ENCODE peak calls at places on chromosomes 13 and 19, in seven cellular contexts. One of them, this sample, is unnamed.

GRCh38 chr19:40512473-40513344 is 45.9 kb downstream of the SPTBN4 start:
- DNase-seq in AG04450: no peak
- DNase-seq in ovary: no peak
- DNase-seq in RWPE1: no peak
- DNase-seq in neuronal stem cell: peak
- DNase-seq in tibial nerve: no peak
- DNase-seq in astrocyte: no peak
- DNase-seq in this sample: no peak

GRCh38 chr13:35646061-35646774 is 169.7 kb upstream of the MAB21L1 start:
- DNase-seq in RWPE1: no peak
- DNase-seq in ovary: no peak
- DNase-seq in neuronal stem cell: no peak
- DNase-seq in tibial nerve: no peak
- DNase-seq in astrocyte: no peak
- DNase-seq in AG04450: no peak
- DNase-seq in this sample: no peak

GRCh38 chr13:44876782-44877324 is 112.4 kb downstream of the NUFIP1 start:
- DNase-seq in ovary: no peak
- DNase-seq in astrocyte: no peak
- DNase-seq in RWPE1: no peak
- DNase-seq in neuronal stem cell: no peak
- DNase-seq in tibial nerve: no peak
- DNase-seq in AG04450: no peak
- DNase-seq in this sample: no peak

GRCh38 chr19:4547303-4548237 is 7.7 kb upstream of the LRG1 start:
- DNase-seq in astrocyte: no peak
- DNase-seq in AG04450: no peak
- DNase-seq in RWPE1: no peak
- DNase-seq in ovary: no peak
- DNase-seq in neuronal stem cell: no peak
- DNase-seq in tibial nerve: no peak
- DNase-seq in this sample: no peak

GRCh38 chr13:57030671-57031070 is 110.0 kb upstream of the PRR20A start:
- DNase-seq in neuronal stem cell: no peak
- DNase-seq in astrocyte: no peak
- DNase-seq in ovary: no peak
- DNase-seq in RWPE1: no peak
- DNase-seq in tibial nerve: no peak
- DNase-seq in AG04450: no peak
- DNase-seq in this sample: no peak

GRCh38 chr13:86692291-86692690 is 893.1 kb upstream of the SLITRK6 start:
- DNase-seq in ovary: no peak
- DNase-seq in RWPE1: no peak
- DNase-seq in neuronal stem cell: no peak
- DNase-seq in tibial nerve: no peak
- DNase-seq in AG04450: no peak
- DNase-seq in astrocyte: no peak
- DNase-seq in this sample: no peak

GRCh38 chr13:45292176-45292575 is 48.8 kb downstream of the TPT1 start:
- DNase-seq in tibial nerve: no peak
- DNase-seq in RWPE1: peak
- DNase-seq in neuronal stem cell: no peak
- DNase-seq in AG04450: no peak
- DNase-seq in ovary: no peak
- DNase-seq in astrocyte: peak
- DNase-seq in this sample: peak

GRCh38 chr13:24709186-24709913 is 29.1 kb downstream of the ATP12A start:
- DNase-seq in ovary: no peak
- DNase-seq in astrocyte: no peak
- DNase-seq in RWPE1: no peak
- DNase-seq in neuronal stem cell: no peak
- DNase-seq in AG04450: no peak
- DNase-seq in tibial nerve: no peak
- DNase-seq in this sample: no peak

GRCh38 chr19:51637362-51637978 is 7.3 kb upstream of the SIGLEC5 start:
- DNase-seq in tibial nerve: no peak
- DNase-seq in RWPE1: peak
- DNase-seq in AG04450: no peak
- DNase-seq in ovary: no peak
- DNase-seq in astrocyte: no peak
- DNase-seq in neuronal stem cell: no peak
- DNase-seq in this sample: no peak

GRCh38 chr13:96033220-96034015 is 19.8 kb downstream of the UGGT2 start:
- DNase-seq in astrocyte: no peak
- DNase-seq in RWPE1: no peak
- DNase-seq in AG04450: no peak
- DNase-seq in tibial nerve: no peak
- DNase-seq in ovary: no peak
- DNase-seq in neuronal stem cell: no peak
- DNase-seq in this sample: no peak

GRCh38 chr13:66560189-66560588 is 669.9 kb downstream of the PCDH9 start:
- DNase-seq in neuronal stem cell: no peak
- DNase-seq in RWPE1: no peak
- DNase-seq in tibial nerve: no peak
- DNase-seq in ovary: no peak
- DNase-seq in AG04450: no peak
- DNase-seq in astrocyte: no peak
- DNase-seq in this sample: no peak

GRCh38 chr13:30998548-30999140 is 66.2 kb downstream of the TEX26 start:
- DNase-seq in neuronal stem cell: no peak
- DNase-seq in astrocyte: peak
- DNase-seq in RWPE1: no peak
- DNase-seq in AG04450: peak
- DNase-seq in tibial nerve: no peak
- DNase-seq in ovary: no peak
- DNase-seq in this sample: no peak

GRCh38 chr19:44587863-44588752 is 25.3 kb upstream of the IGSF23 start:
- DNase-seq in tibial nerve: no peak
- DNase-seq in RWPE1: peak
- DNase-seq in ovary: no peak
- DNase-seq in neuronal stem cell: no peak
- DNase-seq in astrocyte: peak
- DNase-seq in AG04450: peak
- DNase-seq in this sample: no peak

GRCh38 chr19:14096272-14096992 is 5.9 kb upstream of the SAMD1 start:
- DNase-seq in neuronal stem cell: no peak
- DNase-seq in ovary: no peak
- DNase-seq in tibial nerve: no peak
- DNase-seq in RWPE1: no peak
- DNase-seq in astrocyte: no peak
- DNase-seq in AG04450: no peak
- DNase-seq in this sample: no peak

GRCh38 chr19:48806818-48807589 is 3.8 kb downstream of the BCAT2 start:
- DNase-seq in neuronal stem cell: peak
- DNase-seq in AG04450: no peak
- DNase-seq in astrocyte: no peak
- DNase-seq in tibial nerve: no peak
- DNase-seq in RWPE1: no peak
- DNase-seq in ovary: no peak
- DNase-seq in this sample: no peak
- H3K27ac ChIP-seq in neuronal stem cell: peak
- H3K27ac ChIP-seq in AG04450: no peak
- H3K27ac ChIP-seq in astrocyte: no peak
- H3K27ac ChIP-seq in tibial nerve: no peak
- H3K27ac ChIP-seq in RWPE1: peak
- H3K27ac ChIP-seq in ovary: no peak
- H3K27ac ChIP-seq in this sample: no peak

GRCh38 chr13:111258637-111259036 is 61.8 kb upstream of the TEX29 start:
- DNase-seq in ovary: no peak
- DNase-seq in neuronal stem cell: no peak
- DNase-seq in RWPE1: no peak
- DNase-seq in tibial nerve: no peak
- DNase-seq in astrocyte: no peak
- DNase-seq in AG04450: no peak
- DNase-seq in this sample: no peak
- H3K27ac ChIP-seq in ovary: no peak
- H3K27ac ChIP-seq in neuronal stem cell: no peak
- H3K27ac ChIP-seq in RWPE1: no peak
- H3K27ac ChIP-seq in tibial nerve: no peak
- H3K27ac ChIP-seq in astrocyte: no peak
- H3K27ac ChIP-seq in AG04450: no peak
- H3K27ac ChIP-seq in this sample: no peak

GRCh38 chr13:113022391-113023216 is 53.6 kb downstream of the MCF2L start:
- DNase-seq in astrocyte: no peak
- DNase-seq in tibial nerve: no peak
- DNase-seq in AG04450: no peak
- DNase-seq in ovary: no peak
- DNase-seq in neuronal stem cell: peak
- DNase-seq in RWPE1: no peak
- DNase-seq in this sample: no peak

GRCh38 chr13:113023694-113024430 is 54.8 kb downstream of the MCF2L start:
- DNase-seq in RWPE1: no peak
- DNase-seq in astrocyte: no peak
- DNase-seq in tibial nerve: no peak
- DNase-seq in AG04450: no peak
- DNase-seq in ovary: no peak
- DNase-seq in neuronal stem cell: no peak
- DNase-seq in this sample: no peak

GRCh38 chr13:113021811-113022210 is 52.8 kb downstream of the MCF2L start:
- DNase-seq in AG04450: no peak
- DNase-seq in RWPE1: no peak
- DNase-seq in astrocyte: no peak
- DNase-seq in ovary: no peak
- DNase-seq in neuronal stem cell: no peak
- DNase-seq in tibial nerve: no peak
- DNase-seq in this sample: no peak

GRCh38 chr13:113024466-113024865 is 55.5 kb downstream of the MCF2L start:
- DNase-seq in ovary: no peak
- DNase-seq in RWPE1: no peak
- DNase-seq in astrocyte: no peak
- DNase-seq in neuronal stem cell: no peak
- DNase-seq in tibial nerve: no peak
- DNase-seq in AG04450: no peak
- DNase-seq in this sample: no peak

GRCh38 chr13:113023217-113023597 is 54.2 kb downstream of the MCF2L start:
- DNase-seq in AG04450: no peak
- DNase-seq in neuronal stem cell: no peak
- DNase-seq in RWPE1: no peak
- DNase-seq in astrocyte: peak
- DNase-seq in ovary: no peak
- DNase-seq in tibial nerve: no peak
- DNase-seq in this sample: no peak
- H3K27ac ChIP-seq in AG04450: no peak
- H3K27ac ChIP-seq in neuronal stem cell: peak
- H3K27ac ChIP-seq in RWPE1: no peak
- H3K27ac ChIP-seq in astrocyte: no peak
- H3K27ac ChIP-seq in ovary: no peak
- H3K27ac ChIP-seq in tibial nerve: no peak
- H3K27ac ChIP-seq in this sample: no peak

GRCh38 chr13:70864731-70865130 is 756.5 kb upstream of the KLHL1 start:
- DNase-seq in tibial nerve: no peak
- DNase-seq in neuronal stem cell: no peak
- DNase-seq in RWPE1: no peak
- DNase-seq in AG04450: no peak
- DNase-seq in astrocyte: no peak
- DNase-seq in ovary: no peak
- DNase-seq in this sample: no peak
- H3K27ac ChIP-seq in tibial nerve: no peak
- H3K27ac ChIP-seq in neuronal stem cell: no peak
- H3K27ac ChIP-seq in RWPE1: no peak
- H3K27ac ChIP-seq in AG04450: no peak
- H3K27ac ChIP-seq in astrocyte: no peak
- H3K27ac ChIP-seq in ovary: no peak
- H3K27ac ChIP-seq in this sample: no peak

GRCh38 chr19:45790942-45791341 is 1.7 kb downstream of the DMWD start:
- DNase-seq in tibial nerve: no peak
- DNase-seq in ovary: no peak
- DNase-seq in AG04450: no peak
- DNase-seq in RWPE1: no peak
- DNase-seq in astrocyte: no peak
- DNase-seq in neuronal stem cell: no peak
- DNase-seq in this sample: no peak

GRCh38 chr19:45789035-45789786 is 3.4 kb downstream of the DMWD start:
- DNase-seq in astrocyte: no peak
- DNase-seq in neuronal stem cell: no peak
- DNase-seq in tibial nerve: no peak
- DNase-seq in AG04450: no peak
- DNase-seq in RWPE1: no peak
- DNase-seq in ovary: no peak
- DNase-seq in this sample: no peak

GRCh38 chr19:45793178-45793564 is 526 bp upstream of the DMWD start:
- DNase-seq in ovary: no peak
- DNase-seq in astrocyte: no peak
- DNase-seq in RWPE1: no peak
- DNase-seq in neuronal stem cell: no peak
- DNase-seq in AG04450: no peak
- DNase-seq in tibial nerve: no peak
- DNase-seq in this sample: no peak

GRCh38 chr19:45792482-45793177 is at the start of gene DMWD:
- DNase-seq in tibial nerve: peak
- DNase-seq in astrocyte: peak
- DNase-seq in AG04450: peak
- DNase-seq in RWPE1: peak
- DNase-seq in ovary: peak
- DNase-seq in neuronal stem cell: peak
- DNase-seq in this sample: peak

GRCh38 chr19:45791744-45792481 is 732 bp downstream of the DMWD start:
- DNase-seq in RWPE1: no peak
- DNase-seq in AG04450: no peak
- DNase-seq in tibial nerve: no peak
- DNase-seq in astrocyte: no peak
- DNase-seq in ovary: no peak
- DNase-seq in neuronal stem cell: no peak
- DNase-seq in this sample: no peak
- H3K27ac ChIP-seq in RWPE1: peak
- H3K27ac ChIP-seq in AG04450: no peak
- H3K27ac ChIP-seq in tibial nerve: peak
- H3K27ac ChIP-seq in astrocyte: peak
- H3K27ac ChIP-seq in ovary: peak
- H3K27ac ChIP-seq in neuronal stem cell: no peak
- H3K27ac ChIP-seq in this sample: peak

DNA sequence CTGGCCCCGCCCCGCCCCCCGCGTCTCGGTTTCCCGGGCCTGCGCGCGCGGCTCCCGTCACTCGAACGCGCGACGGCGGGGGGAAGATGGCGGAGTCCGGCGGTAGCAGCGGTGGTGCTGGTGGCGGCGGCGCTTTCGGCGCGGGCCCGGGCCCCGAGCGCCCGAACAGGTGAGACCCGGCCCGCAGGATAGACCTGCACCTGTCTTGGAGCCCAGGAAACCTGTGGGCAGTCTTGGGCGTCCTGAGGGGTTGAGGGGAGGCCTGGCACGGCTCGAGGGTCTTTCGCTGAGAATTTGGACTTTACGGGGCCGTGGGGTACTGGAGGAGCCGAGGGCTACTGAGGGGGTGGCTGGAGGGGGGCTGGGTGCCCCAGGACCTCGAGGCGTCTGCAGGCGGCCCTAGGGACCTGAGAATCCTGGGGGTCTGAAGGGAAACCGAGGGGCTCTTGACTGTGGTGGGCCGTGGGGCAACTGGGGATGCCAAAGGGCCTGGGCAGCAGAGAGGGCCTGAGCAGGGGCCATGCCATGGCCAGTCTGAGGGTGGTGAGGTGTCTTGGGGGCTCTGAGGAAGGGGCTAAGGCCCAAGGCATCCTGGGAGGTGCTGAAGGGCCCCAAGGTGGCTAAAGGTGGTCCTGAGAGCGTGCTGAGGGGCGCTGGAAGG is at the start of gene KLHL26:
- DNase-seq in ovary: no peak
- DNase-seq in RWPE1: no peak
- DNase-seq in astrocyte: no peak
- DNase-seq in neuronal stem cell: no peak
- DNase-seq in AG04450: no peak
- DNase-seq in tibial nerve: no peak
- DNase-seq in this sample: peak
- H3K27ac ChIP-seq in ovary: peak
- H3K27ac ChIP-seq in RWPE1: peak
- H3K27ac ChIP-seq in astrocyte: no peak
- H3K27ac ChIP-seq in neuronal stem cell: peak
- H3K27ac ChIP-seq in AG04450: no peak
- H3K27ac ChIP-seq in tibial nerve: peak
- H3K27ac ChIP-seq in this sample: peak

This sample was measured in coronary artery.